ENCODE peak calls at places on chromosomes 13 and 19, in nine cellular contexts. O is dorsolateral prefrontal cortex; Z is neuronal stem cell; C is kidney epithelial cell; D is neural progenitor cell; E is small intestine; K is CD4-positive, alpha-beta memory T cell; M is cardiac fibroblast; L is right atrium auricular region. U is an unnamed sample.

GRCh38 chr19:48989701-48990291 is 3.3 kb downstream of the GYS1 start:
- DNase-seq in C (no peak), O (no peak), E (no peak), M (no peak), D (no peak), L (no peak), Z (no peak), K (no peak), U (no peak)

GRCh38 chr19:15108145-15108844 is 1.1 kb downstream of the SYDE1 start:
- DNase-seq in Z (no peak), C (no peak), L (no peak), D (peak; percentile 36), E (no peak), O (no peak), K (no peak), M (no peak), U (no peak)

GRCh38 chr13:97911311-97912138 is 42.0 kb upstream of the IPO5 start:
- DNase-seq in D (peak; percentile 39), Z (no peak), O (no peak), K (no peak), C (no peak), L (no peak), M (peak; percentile 59), E (peak; percentile 5), U (peak; percentile 38)

GRCh38 chr13:61760102-61760501 is 344.5 kb upstream of the PCDH20 start:
- DNase-seq in E (no peak), O (no peak), Z (no peak), K (no peak), L (no peak), D (no peak), M (no peak), C (no peak), U (no peak)

GRCh38 chr13:80530902-80531301 is 190.0 kb upstream of the SPRY2 start:
- DNase-seq in E (no peak), L (no peak), O (no peak), M (no peak), K (no peak), D (no peak), Z (no peak), C (no peak), U (no peak)

GRCh38 chr19:14916848-14917247 is 24.4 kb upstream of the OR7C2 start:
- DNase-seq in E (no peak), Z (no peak), L (no peak), K (no peak), C (no peak), D (no peak), M (no peak), O (no peak), U (peak; percentile 3)

GRCh38 chr19:12000152-12000981 is 35.1 kb downstream of the ZNF433 start:
- DNase-seq in Z (no peak), M (peak; percentile 26), C (no peak), K (no peak), L (no peak), E (no peak), O (no peak), D (no peak), U (peak; percentile 76)

GRCh38 chr13:37485766-37486165 is 112.8 kb downstream of the POSTN start:
- DNase-seq in C (no peak), M (peak; percentile 65), K (no peak), Z (no peak), D (no peak), O (no peak), L (no peak), E (no peak), U (no peak)

GRCh38 chr13:65260938-65261880 is 1968.9 kb downstream of the PCDH9 start:
- DNase-seq in M (peak; percentile 5), C (no peak), Z (no peak), L (no peak), K (no peak), O (no peak), D (no peak), E (no peak), U (no peak)

GRCh38 chr19:51926784-51927741 is at the start of gene ZNF613:
- DNase-seq in M (peak; percentile 97), L (peak; percentile 88), K (peak; percentile 85), C (peak; percentile 76), O (peak; percentile 72), D (peak; percentile 92), Z (peak; percentile 88), E (peak; percentile 95), U (peak; percentile 97)

GRCh38 chr13:112324121-112324520 is 52.0 kb upstream of the SPACA7 start:
- DNase-seq in K (no peak), E (no peak), L (no peak), Z (no peak), M (no peak), D (peak; percentile 36), O (no peak), C (no peak), U (no peak)

GRCh38 chr13:79398915-79399314 is 7.1 kb downstream of the RBM26 start:
- DNase-seq in C (no peak), Z (no peak), E (no peak), M (peak; percentile 55), K (no peak), D (no peak), O (no peak), L (no peak), U (no peak)

GRCh38 chr19:5870986-5871394 is 650 bp upstream of the FUT5 start:
- DNase-seq in D (no peak), K (no peak), C (no peak), M (no peak), O (no peak), E (no peak), Z (no peak), L (no peak), U (no peak)

GRCh38 chr19:40592170-40592569 is 9.0 kb upstream of the LTBP4 start:
- DNase-seq in M (peak; percentile 77), O (no peak), L (no peak), D (peak; percentile 44), K (peak; percentile 48), C (no peak), E (peak; percentile 56), Z (no peak), U (peak; percentile 80)

DNA sequence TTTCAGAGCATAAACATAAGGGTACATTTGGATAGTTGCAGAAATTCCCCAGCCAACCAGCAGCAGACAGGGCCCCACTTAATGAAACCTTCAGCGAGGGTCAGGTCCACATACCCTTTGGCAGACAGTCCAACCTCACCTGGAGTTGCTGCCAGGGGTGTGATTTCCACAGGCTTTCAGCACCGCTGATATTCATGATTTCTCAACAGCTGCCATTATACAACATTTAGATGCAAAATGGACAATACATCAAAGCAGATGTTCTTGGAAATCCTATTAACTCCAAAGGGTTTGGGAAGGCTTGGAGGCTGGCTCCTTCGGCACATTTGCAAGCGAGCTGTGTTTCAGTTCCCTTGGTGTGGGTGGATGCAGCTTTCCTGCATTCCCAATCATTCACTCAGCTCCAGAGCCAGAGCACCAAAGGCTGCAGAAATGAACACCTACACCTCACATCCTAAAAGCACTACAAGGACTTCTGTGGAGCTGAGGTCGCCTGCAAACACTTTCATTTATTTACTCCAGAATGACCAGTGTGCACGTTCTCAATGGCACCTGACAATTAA is 147.2 kb upstream of the VSTM2B start:
- DNase-seq in D (no peak), O (no peak), L (peak; percentile 23), K (no peak), C (no peak), Z (no peak), E (no peak), M (no peak), U (no peak)
- H3K4me3 ChIP-seq in D (no peak overlapping the region), O (no peak overlapping the region), L (no peak overlapping the region), K (no peak overlapping the region), C (no peak overlapping the region), Z (no peak overlapping the region), E (no peak overlapping the region), M (no peak overlapping the region), U (no peak overlapping the region)

GRCh38 chr13:72666391-72666790 is 61.0 kb downstream of the MZT1 start:
- DNase-seq in Z (no peak), L (no peak), M (no peak), O (no peak), E (no peak), C (no peak), K (no peak), D (no peak), U (no peak)

GRCh38 chr13:72657379-72657778 is 70.0 kb downstream of the MZT1 start:
- DNase-seq in E (no peak), D (no peak), O (no peak), M (no peak), Z (no peak), K (no peak), C (no peak), L (no peak), U (no peak)

GRCh38 chr13:72662548-72662947 is 64.9 kb downstream of the MZT1 start:
- DNase-seq in M (no peak), L (no peak), K (no peak), O (no peak), D (no peak), C (no peak), Z (no peak), E (no peak), U (no peak)
- H3K4me3 ChIP-seq in M (no peak overlapping the region), L (no peak overlapping the region), K (no peak overlapping the region), O (no peak overlapping the region), D (no peak overlapping the region), C (no peak overlapping the region), Z (no peak overlapping the region), E (no peak overlapping the region), U (no peak overlapping the region)

DNA sequence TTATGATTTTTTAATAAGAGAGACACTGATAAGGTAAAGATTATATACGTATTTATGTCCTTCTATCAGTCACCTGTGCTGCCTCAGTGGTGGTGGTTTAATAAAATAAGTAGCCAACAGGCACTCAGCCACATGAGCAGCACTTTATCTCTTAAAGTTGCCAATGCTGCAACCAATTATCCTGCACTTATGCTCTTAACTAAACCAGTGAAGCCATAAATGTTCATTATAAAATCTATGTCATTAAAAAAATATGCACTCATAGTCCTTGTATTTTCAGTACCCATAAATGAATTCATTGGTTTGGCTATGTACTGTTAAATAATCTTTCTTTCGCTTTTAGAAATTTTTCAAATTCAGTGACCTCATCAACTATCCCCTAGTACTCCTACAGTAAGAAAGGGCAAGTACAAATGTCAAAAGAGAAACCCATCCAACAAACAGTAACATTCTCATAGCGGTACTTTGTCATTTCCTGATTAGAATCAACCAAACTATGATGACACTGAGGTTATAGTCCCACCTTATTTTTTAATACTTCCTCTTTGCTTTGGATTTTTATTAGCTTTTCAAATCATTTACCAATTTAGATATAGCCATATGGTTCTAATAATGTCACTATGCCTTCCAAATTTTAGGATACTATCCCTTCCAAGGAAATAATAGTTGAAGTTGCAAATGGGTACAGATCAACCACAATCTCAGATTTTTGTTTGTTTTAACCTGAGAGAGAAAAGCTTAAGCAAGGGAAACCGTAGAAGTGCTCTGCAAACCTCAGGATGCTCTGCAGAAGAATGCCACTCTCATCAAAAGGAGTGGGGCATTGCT is 190.9 kb downstream of the KLF12 start:
- DNase-seq in M (no peak), E (peak; percentile 25), O (no peak), Z (no peak), K (peak; percentile 70), D (no peak), C (no peak), L (no peak), U (peak; percentile 57)
- H3K4me3 ChIP-seq in M (no peak overlapping the region), E (no peak overlapping the region), O (no peak overlapping the region), Z (no peak overlapping the region), K (no peak overlapping the region), D (no peak overlapping the region), C (no peak overlapping the region), L (no peak overlapping the region), U (no peak overlapping the region)

DNA sequence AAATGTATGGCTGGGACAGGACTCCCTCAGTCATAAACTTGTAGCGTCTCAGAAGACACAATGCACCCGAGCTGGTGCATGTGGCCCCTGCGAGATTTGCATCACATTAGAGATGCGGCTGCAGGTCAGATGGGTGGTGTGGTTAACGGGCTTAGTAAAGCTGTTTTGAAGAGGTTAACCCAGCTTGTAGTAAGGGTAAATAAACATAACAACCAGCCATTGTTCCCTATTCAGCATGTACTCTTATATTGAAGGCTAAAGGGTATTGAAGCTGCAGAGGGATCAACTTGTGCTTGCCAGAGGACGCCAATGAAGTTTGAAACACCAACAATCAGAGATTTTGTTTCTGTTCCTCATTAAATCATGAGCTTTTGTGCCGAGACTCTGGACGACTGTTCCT is 79.4 kb downstream of the ZIC5 start:
- DNase-seq in O (no peak), Z (peak; percentile 43), K (no peak), M (no peak), L (no peak), C (no peak), D (peak; percentile 82), E (no peak), U (peak; percentile 32)
- H3K4me3 ChIP-seq in O (peak overlapping the region; percentile 5), Z (peak overlapping the region; percentile 0), K (no peak overlapping the region), M (no peak overlapping the region), L (no peak overlapping the region), C (no peak overlapping the region), D (peak overlapping the region; percentile 26), E (no peak overlapping the region), U (peak overlapping the region; percentile 47)